ENCODE peak calls at places on chromosomes 3 and 15, in nine cellular contexts. Z is fibroblast of pulmonary artery; N is endothelial cell; A is memory B cell; C is Peyer's patch; O is activated gamma-delta T cell treated with Interleukin-2 at 50 U/mL for 16 hours; K is smooth muscle cell of the brain vasculature; M is mesenchymal stem cell; R is activated naive CD4-positive, alpha-beta T cell treated with anti-CD3 and anti-CD28 coated beads for 36 hours. P is an unnamed sample.

GRCh38 chr3:157438371-157438735 is 1.7 kb downstream of the PTX3 start:
- DNase-seq in Z (peak), N (no peak), A (no peak), C (no peak), O (no peak), K (no peak), M (no peak), R (no peak), P (no peak)

GRCh38 chr15:40290540-40291087 is 7.8 kb upstream of the ANKRD63 start:
- DNase-seq in Z (no peak), N (no peak), A (no peak), C (no peak), O (no peak), K (no peak), M (no peak), R (no peak), P (no peak)

GRCh38 chr15:28005004-28005527 is 94.0 kb downstream of the OCA2 start:
- DNase-seq in Z (no peak), N (no peak), A (no peak), C (no peak), O (no peak), K (no peak), M (no peak), R (no peak), P (no peak)

GRCh38 chr3:46466871-46467403 is 2.2 kb upstream of the LTF start:
- DNase-seq in Z (no peak), N (no peak), A (no peak), C (no peak), O (no peak), K (no peak), M (no peak), R (no peak), P (no peak)

GRCh38 chr3:190586631-190587000 is 72.7 kb downstream of the IL1RAP start:
- DNase-seq in Z (peak), N (no peak), A (peak), C (no peak), O (no peak), K (no peak), M (peak), R (peak), P (peak)

GRCh38 chr3:197775317-197775716 is 15.7 kb upstream of the LRCH3 start:
- DNase-seq in Z (no peak), N (no peak), A (no peak), C (no peak), O (no peak), K (no peak), M (no peak), R (no peak), P (no peak)

GRCh38 chr15:71780349-71780976 is 29.9 kb upstream of the NR2E3 start:
- DNase-seq in Z (peak), N (peak), A (peak), C (no peak), O (peak), K (peak), M (peak), R (peak), P (peak)

GRCh38 chr3:52021869-52022268 is 26.2 kb upstream of the RPL29 start:
- DNase-seq in Z (no peak), N (no peak), A (no peak), C (no peak), O (no peak), K (no peak), M (peak), R (no peak), P (no peak)

GRCh38 chr3:116474356-116475200 is 29.3 kb upstream of the LSAMP start:
- DNase-seq in Z (no peak), N (no peak), A (no peak), C (no peak), O (no peak), K (no peak), M (peak), R (no peak), P (no peak)

GRCh38 chr3:124292329-124292728 is 300.4 kb upstream of the ROPN1 start:
- DNase-seq in Z (no peak), N (no peak), A (no peak), C (no peak), O (no peak), K (no peak), M (no peak), R (no peak), P (no peak)

GRCh38 chr3:48674505-48674904 is 11.2 kb downstream of the NCKIPSD start:
- DNase-seq in Z (no peak), N (no peak), A (no peak), C (no peak), O (no peak), K (no peak), M (no peak), R (no peak), P (no peak)

GRCh38 chr15:78325092-78325843 is 14.9 kb upstream of the CRABP1 start:
- DNase-seq in Z (peak), N (no peak), A (no peak), C (no peak), O (no peak), K (no peak), M (no peak), R (no peak), P (no peak)

P was measured in GM18507.